ENCODE peak calls at places on chromosomes 6 and 20, in seven cellular contexts. One of them, this sample, is unnamed.

GRCh38 chr6:133833905-133834304 is 55.0 kb upstream of the TCF21 start:
- DNase-seq in occipital lobe: no peak
- DNase-seq in GM12864: no peak
- DNase-seq in lower lobe of right lung: no peak
- DNase-seq in NCI-H1092 treated with DMSO at 0.1 percent for 48 hours: no peak
- DNase-seq in NAMALWA: no peak
- DNase-seq in activated T-helper 1 cell treated with anti-CD3 and anti-CD28 coated beads, Interleukin-2, amount 50 U/mL, for 16 hours: no peak
- DNase-seq in this sample: no peak

GRCh38 chr6:5308066-5308465 is 46.8 kb downstream of the FARS2 start:
- DNase-seq in occipital lobe: no peak
- DNase-seq in GM12864: no peak
- DNase-seq in lower lobe of right lung: no peak
- DNase-seq in NCI-H1092 treated with DMSO at 0.1 percent for 48 hours: no peak
- DNase-seq in NAMALWA: no peak
- DNase-seq in activated T-helper 1 cell treated with anti-CD3 and anti-CD28 coated beads, Interleukin-2, amount 50 U/mL, for 16 hours: no peak
- DNase-seq in this sample: no peak

GRCh38 chr6:165984743-165985142 is 182.9 kb downstream of the TBXT start:
- DNase-seq in occipital lobe: no peak
- DNase-seq in GM12864: no peak
- DNase-seq in lower lobe of right lung: no peak
- DNase-seq in NCI-H1092 treated with DMSO at 0.1 percent for 48 hours: no peak
- DNase-seq in NAMALWA: no peak
- DNase-seq in activated T-helper 1 cell treated with anti-CD3 and anti-CD28 coated beads, Interleukin-2, amount 50 U/mL, for 16 hours: no peak
- DNase-seq in this sample: no peak

GRCh38 chr6:139290787-139291294 is 957 bp downstream of the TXLNB start:
- DNase-seq in occipital lobe: no peak
- DNase-seq in GM12864: peak; percentile 85
- DNase-seq in lower lobe of right lung: no peak
- DNase-seq in NCI-H1092 treated with DMSO at 0.1 percent for 48 hours: no peak
- DNase-seq in NAMALWA: peak; percentile 95
- DNase-seq in activated T-helper 1 cell treated with anti-CD3 and anti-CD28 coated beads, Interleukin-2, amount 50 U/mL, for 16 hours: no peak
- DNase-seq in this sample: no peak

GRCh38 chr20:32972181-32973076 is 31.8 kb downstream of the SUN5 start:
- DNase-seq in occipital lobe: no peak
- DNase-seq in GM12864: peak; percentile 86
- DNase-seq in lower lobe of right lung: no peak
- DNase-seq in NCI-H1092 treated with DMSO at 0.1 percent for 48 hours: no peak
- DNase-seq in NAMALWA: peak; percentile 83
- DNase-seq in activated T-helper 1 cell treated with anti-CD3 and anti-CD28 coated beads, Interleukin-2, amount 50 U/mL, for 16 hours: peak; percentile 48
- DNase-seq in this sample: no peak

GRCh38 chr6:165745492-165745891 is 82.5 kb upstream of the PDE10A start:
- DNase-seq in occipital lobe: no peak
- DNase-seq in GM12864: no peak
- DNase-seq in lower lobe of right lung: no peak
- DNase-seq in NCI-H1092 treated with DMSO at 0.1 percent for 48 hours: no peak
- DNase-seq in NAMALWA: no peak
- DNase-seq in activated T-helper 1 cell treated with anti-CD3 and anti-CD28 coated beads, Interleukin-2, amount 50 U/mL, for 16 hours: no peak
- DNase-seq in this sample: no peak

GRCh38 chr20:23309781-23310180 is 40.8 kb upstream of the NXT1 start:
- DNase-seq in occipital lobe: no peak
- DNase-seq in GM12864: no peak
- DNase-seq in lower lobe of right lung: no peak
- DNase-seq in NCI-H1092 treated with DMSO at 0.1 percent for 48 hours: no peak
- DNase-seq in NAMALWA: no peak
- DNase-seq in activated T-helper 1 cell treated with anti-CD3 and anti-CD28 coated beads, Interleukin-2, amount 50 U/mL, for 16 hours: no peak
- DNase-seq in this sample: no peak

GRCh38 chr6:141403103-141403502 is 729.6 kb upstream of the GJE1 start:
- DNase-seq in occipital lobe: no peak
- DNase-seq in GM12864: no peak
- DNase-seq in lower lobe of right lung: no peak
- DNase-seq in NCI-H1092 treated with DMSO at 0.1 percent for 48 hours: no peak
- DNase-seq in NAMALWA: no peak
- DNase-seq in activated T-helper 1 cell treated with anti-CD3 and anti-CD28 coated beads, Interleukin-2, amount 50 U/mL, for 16 hours: no peak
- DNase-seq in this sample: no peak

GRCh38 chr6:141988954-141989705 is 143.6 kb upstream of the GJE1 start:
- DNase-seq in occipital lobe: no peak
- DNase-seq in GM12864: peak; percentile 13
- DNase-seq in lower lobe of right lung: no peak
- DNase-seq in NCI-H1092 treated with DMSO at 0.1 percent for 48 hours: peak; percentile 14
- DNase-seq in NAMALWA: peak; percentile 67
- DNase-seq in activated T-helper 1 cell treated with anti-CD3 and anti-CD28 coated beads, Interleukin-2, amount 50 U/mL, for 16 hours: no peak
- DNase-seq in this sample: no peak

GRCh38 chr20:53336892-53337291 is 256.7 kb downstream of the ZNF217 start:
- DNase-seq in occipital lobe: no peak
- DNase-seq in GM12864: no peak
- DNase-seq in lower lobe of right lung: no peak
- DNase-seq in NCI-H1092 treated with DMSO at 0.1 percent for 48 hours: no peak
- DNase-seq in NAMALWA: no peak
- DNase-seq in activated T-helper 1 cell treated with anti-CD3 and anti-CD28 coated beads, Interleukin-2, amount 50 U/mL, for 16 hours: no peak
- DNase-seq in this sample: no peak

GRCh38 chr6:5215799-5216198 is 45.0 kb downstream of the LYRM4 start:
- DNase-seq in occipital lobe: no peak
- DNase-seq in GM12864: no peak
- DNase-seq in lower lobe of right lung: no peak
- DNase-seq in NCI-H1092 treated with DMSO at 0.1 percent for 48 hours: no peak
- DNase-seq in NAMALWA: no peak
- DNase-seq in activated T-helper 1 cell treated with anti-CD3 and anti-CD28 coated beads, Interleukin-2, amount 50 U/mL, for 16 hours: no peak
- DNase-seq in this sample: no peak

GRCh38 chr6:26264547-26264946 is 100.5 kb upstream of the BTN3A2 start:
- DNase-seq in occipital lobe: no peak
- DNase-seq in GM12864: no peak
- DNase-seq in lower lobe of right lung: no peak
- DNase-seq in NCI-H1092 treated with DMSO at 0.1 percent for 48 hours: no peak
- DNase-seq in NAMALWA: no peak
- DNase-seq in activated T-helper 1 cell treated with anti-CD3 and anti-CD28 coated beads, Interleukin-2, amount 50 U/mL, for 16 hours: no peak
- DNase-seq in this sample: no peak

GRCh38 chr6:139569561-139569960 is 195.1 kb upstream of the CITED2 start:
- DNase-seq in occipital lobe: no peak
- DNase-seq in GM12864: no peak
- DNase-seq in lower lobe of right lung: no peak
- DNase-seq in NCI-H1092 treated with DMSO at 0.1 percent for 48 hours: no peak
- DNase-seq in NAMALWA: no peak
- DNase-seq in activated T-helper 1 cell treated with anti-CD3 and anti-CD28 coated beads, Interleukin-2, amount 50 U/mL, for 16 hours: no peak
- DNase-seq in this sample: no peak

GRCh38 chr20:61802721-61803311 is 262.9 kb downstream of the TAF4 start:
- DNase-seq in occipital lobe: no peak
- DNase-seq in GM12864: no peak
- DNase-seq in lower lobe of right lung: peak; percentile 40
- DNase-seq in NCI-H1092 treated with DMSO at 0.1 percent for 48 hours: no peak
- DNase-seq in NAMALWA: no peak
- DNase-seq in activated T-helper 1 cell treated with anti-CD3 and anti-CD28 coated beads, Interleukin-2, amount 50 U/mL, for 16 hours: no peak
- DNase-seq in this sample: no peak

GRCh38 chr20:57682184-57683038 is 27.4 kb downstream of the PMEPA1 start:
- DNase-seq in occipital lobe: peak; percentile 17
- DNase-seq in GM12864: peak; percentile 81
- DNase-seq in lower lobe of right lung: no peak
- DNase-seq in NCI-H1092 treated with DMSO at 0.1 percent for 48 hours: no peak
- DNase-seq in NAMALWA: peak; percentile 89
- DNase-seq in activated T-helper 1 cell treated with anti-CD3 and anti-CD28 coated beads, Interleukin-2, amount 50 U/mL, for 16 hours: no peak
- DNase-seq in this sample: no peak

This sample was measured in BJ.